ENCODE peak calls at places on chromosomes 4 and X, in nine cellular contexts. W, N, K, A, H, P, L, F and M are unnamed samples.

GRCh38 chr4:2025817-2026216 is 17.0 kb upstream of the NELFA start:
- DNase-seq in W (no peak), N (no peak), K (no peak), A (no peak), H (no peak), P (no peak), L (no peak), F (no peak), M (no peak)

GRCh38 chrX:86946569-86946968 is 571.0 kb upstream of the KLHL4 start:
- DNase-seq in W (no peak), N (peak; percentile 3), K (no peak), A (peak; percentile 24), H (no peak), P (peak; percentile 20), L (peak; percentile 72), F (peak; percentile 50), M (peak; percentile 2)

GRCh38 chrX:57871463-57871862 is 38.8 kb downstream of the ZXDA start:
- DNase-seq in W (no peak), N (no peak), K (no peak), A (no peak), H (no peak), P (no peak), L (no peak), F (no peak), M (no peak)

GRCh38 chr4:150385606-150386005 is 196.3 kb upstream of the MAB21L2 start:
- DNase-seq in W (no peak), N (no peak), K (no peak), A (peak; percentile 92), H (peak; percentile 73), P (peak; percentile 97), L (peak; percentile 73), F (peak; percentile 96), M (no peak)

GRCh38 chr4:20172070-20172760 is 79.5 kb upstream of the SLIT2 start:
- DNase-seq in W (no peak), N (no peak), K (no peak), A (no peak), H (no peak), P (no peak), L (peak; percentile 2), F (no peak), M (no peak)

GRCh38 chr4:1763550-1764080 is 29.5 kb upstream of the FGFR3 start:
- DNase-seq in W (no peak), N (no peak), K (peak; percentile 45), A (peak; percentile 22), H (no peak), P (peak; percentile 39), L (no peak), F (peak; percentile 51), M (peak; percentile 77)

GRCh38 chr4:173642509-173642908 is 112.5 kb upstream of the HAND2 start:
- DNase-seq in W (no peak), N (no peak), K (no peak), A (no peak), H (no peak), P (no peak), L (peak; percentile 61), F (no peak), M (no peak)

GRCh38 chr4:110472583-110473329 is 3.2 kb upstream of the ENPEP start:
- DNase-seq in W (no peak), N (no peak), K (no peak), A (no peak), H (no peak), P (no peak), L (peak; percentile 16), F (no peak), M (no peak)

GRCh38 chr4:6104541-6105130 is 86.4 kb upstream of the C4orf50 start:
- DNase-seq in W (no peak), N (no peak), K (no peak), A (no peak), H (no peak), P (no peak), L (no peak), F (no peak), M (no peak)

GRCh38 chrX:132206259-132206658 is 13.0 kb downstream of the RAP2C start:
- DNase-seq in W (no peak), N (no peak), K (no peak), A (peak; percentile 8), H (no peak), P (peak; percentile 24), L (no peak), F (no peak), M (no peak)

GRCh38 chr4:38242822-38243384 is 282.7 kb downstream of the PTTG2 start:
- DNase-seq in W (no peak), N (no peak), K (no peak), A (no peak), H (no peak), P (no peak), L (no peak), F (no peak), M (no peak)

DNA sequence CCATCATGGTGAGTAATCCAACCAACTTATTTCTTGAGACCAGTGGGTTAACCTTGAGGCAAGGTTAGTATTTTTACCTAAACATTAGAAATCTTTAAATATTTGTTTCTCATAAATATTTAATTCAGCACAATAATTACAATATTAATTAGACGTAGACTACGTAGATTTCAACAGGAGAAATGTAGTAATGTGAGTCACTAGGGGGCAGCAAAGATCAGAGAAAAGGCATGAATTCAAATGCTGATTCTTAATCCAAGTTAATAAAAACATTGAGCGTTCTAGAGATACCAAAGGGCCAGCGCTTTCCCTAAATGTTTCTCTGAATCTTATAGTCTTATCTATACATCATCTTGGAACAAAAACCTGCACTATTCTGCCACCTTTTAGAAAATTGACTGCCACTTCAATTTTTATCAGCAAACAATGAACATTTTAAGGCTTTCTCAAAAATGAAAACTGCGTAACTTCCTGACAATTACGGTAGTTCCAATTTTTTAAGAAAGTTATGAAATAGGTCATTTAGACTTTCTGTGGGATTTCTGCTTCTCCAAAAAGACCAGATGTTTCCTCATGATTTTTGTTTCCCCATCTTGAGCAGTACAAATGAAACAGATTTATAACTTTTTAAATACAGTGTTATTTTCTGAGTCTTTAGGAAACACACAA is 180.7 kb downstream of the GASK1B start:
- DNase-seq in W (no peak), N (peak; percentile 60), K (no peak), A (peak; percentile 77), H (peak; percentile 54), P (peak; percentile 93), L (peak; percentile 70), F (peak; percentile 91), M (peak; percentile 26)
- TF ChIP-seq CTCF in W (no peak), N (peak; percentile 29), K (peak; percentile 83), A (peak; percentile 87), H (peak; percentile 66), P (peak; percentile 54), L (peak; percentile 51), F (peak; percentile 45), M (peak; percentile 53)

GRCh38 chr4:163166041-163166579 is 580 bp downstream of the NAF1 start:
- DNase-seq in W (peak; percentile 36), N (peak; percentile 51), K (peak; percentile 26), A (peak; percentile 33), H (no peak), P (peak; percentile 40), L (peak; percentile 78), F (peak; percentile 44), M (peak; percentile 63)

GRCh38 chr4:163164591-163164990 is 2.1 kb downstream of the NAF1 start:
- DNase-seq in W (no peak), N (no peak), K (no peak), A (no peak), H (no peak), P (no peak), L (no peak), F (no peak), M (no peak)

GRCh38 chr4:163161536-163162205 is 5.0 kb downstream of the NAF1 start:
- DNase-seq in W (no peak), N (no peak), K (no peak), A (peak; percentile 95), H (peak; percentile 76), P (peak; percentile 82), L (no peak), F (peak; percentile 60), M (no peak)

GRCh38 chr4:163165217-163166017 is 1.3 kb downstream of the NAF1 start:
- DNase-seq in W (no peak), N (no peak), K (no peak), A (peak; percentile 34), H (no peak), P (peak; percentile 10), L (no peak), F (peak; percentile 35), M (no peak)

GRCh38 chr4:163164110-163164509 is 2.6 kb downstream of the NAF1 start:
- DNase-seq in W (no peak), N (no peak), K (no peak), A (no peak), H (no peak), P (no peak), L (no peak), F (no peak), M (no peak)
- TF ChIP-seq CTCF in W (no peak), N (no peak), K (no peak), A (no peak), H (no peak), P (no peak), L (no peak), F (no peak), M (no peak)

GRCh38 chr4:26636458-26636857 is 52.6 kb downstream of the TBC1D19 start:
- DNase-seq in W (no peak), N (no peak), K (no peak), A (no peak), H (no peak), P (no peak), L (no peak), F (no peak), M (no peak)
- TF ChIP-seq CTCF in W (no peak), N (no peak), K (no peak), A (no peak), H (no peak), P (no peak), L (no peak), F (no peak), M (no peak)

GRCh38 chr4:98828801-98829200 is 100.1 kb downstream of the EIF4E start:
- DNase-seq in W (no peak), N (peak; percentile 12), K (no peak), A (no peak), H (no peak), P (no peak), L (no peak), F (no peak), M (no peak)
- TF ChIP-seq CTCF in W (no peak), N (no peak), K (no peak), A (no peak), H (peak; percentile 8), P (no peak), L (no peak), F (peak; percentile 11), M (no peak)